ENCODE peak calls at places on chromosome 2, in eight cellular contexts. G is uterus, N is choroid plexus epithelial cell, X is heart right ventricle, F is AG10803, D is foreskin fibroblast, E is bronchial epithelial cell, A is IMR-90. R is an unnamed sample.

GRCh38 chr2:217653240-217653639 is 349.6 kb downstream of the TNS1 start:
- DNase-seq in G (peak; percentile 86), A (peak; percentile 89), X (no peak), D (peak; percentile 86), F (peak; percentile 95), N (peak; percentile 85), E (peak; percentile 84), R (peak; percentile 82)

GRCh38 chr2:66432801-66433694 is 1.9 kb upstream of the MEIS1 start:
- DNase-seq in F (peak; percentile 98), E (peak; percentile 88), D (peak; percentile 99), N (peak; percentile 97), X (peak; percentile 94), A (peak; percentile 98), G (peak; percentile 96), R (peak; percentile 98)

GRCh38 chr2:101479328-101479727 is 4.4 kb upstream of the RFX8 start:
- DNase-seq in D (peak; percentile 25), F (peak; percentile 12), N (no peak), A (peak; percentile 18), X (no peak), G (no peak), E (no peak), R (no peak)

GRCh38 chr2:127685410-127686110 is 10.2 kb upstream of the LIMS2 start:
- DNase-seq in X (no peak), N (no peak), D (no peak), A (no peak), F (no peak), G (no peak), E (no peak), R (no peak)

GRCh38 chr2:227860116-227860724 is 11.2 kb upstream of the DAW1 start:
- DNase-seq in E (no peak), F (no peak), D (no peak), N (no peak), G (no peak), A (no peak), X (no peak), R (no peak)

GRCh38 chr2:27309651-27310050 is 1.4 kb upstream of the UCN start:
- DNase-seq in D (no peak), G (no peak), A (no peak), X (no peak), E (no peak), N (no peak), F (no peak), R (no peak)

GRCh38 chr2:88967844-88968243 is 276.4 kb downstream of the RPIA start:
- DNase-seq in G (no peak), A (no peak), X (no peak), E (peak; percentile 75), D (no peak), F (peak; percentile 3), N (peak; percentile 20), R (peak; percentile 3)

GRCh38 chr2:136378712-136379595 is 261.0 kb upstream of the CXCR4 start:
- DNase-seq in X (peak; percentile 41), N (peak; percentile 69), F (peak; percentile 24), G (no peak), D (peak; percentile 8), A (peak; percentile 36), E (peak; percentile 53), R (peak; percentile 59)

GRCh38 chr2:224333631-224334030 is 68.3 kb downstream of the FAM124B start:
- DNase-seq in X (no peak), E (no peak), N (no peak), D (peak; percentile 65), F (peak; percentile 35), A (no peak), G (no peak), R (no peak)

GRCh38 chr2:5035134-5035533 is 657.0 kb upstream of the SOX11 start:
- DNase-seq in E (no peak), F (no peak), X (no peak), N (no peak), G (no peak), D (no peak), A (no peak), R (no peak)

GRCh38 chr2:190867182-190867581 is 13.4 kb upstream of the GLS start:
- DNase-seq in G (no peak), E (no peak), D (peak; percentile 64), A (peak; percentile 87), X (no peak), F (peak; percentile 79), N (peak; percentile 68), R (peak; percentile 58)

GRCh38 chr2:168439536-168439935 is 16.5 kb upstream of the CERS6 start:
- DNase-seq in D (peak; percentile 60), F (no peak), X (no peak), A (peak; percentile 8), N (peak; percentile 53), E (peak; percentile 39), G (no peak), R (peak; percentile 40)

GRCh38 chr2:108923736-108924443 is 65.1 kb downstream of the EDAR start:
- DNase-seq in E (no peak), N (no peak), A (no peak), X (no peak), F (no peak), D (no peak), G (no peak), R (no peak)

GRCh38 chr2:57575703-57576268 is 470.8 kb upstream of the VRK2 start:
- DNase-seq in E (peak; percentile 13), X (no peak), D (no peak), F (no peak), A (no peak), G (no peak), N (no peak), R (no peak)

GRCh38 chr2:238684362-238685326 is 163.2 kb upstream of the TWIST2 start:
- DNase-seq in G (peak; percentile 87), E (peak; percentile 99), F (peak; percentile 100), D (peak; percentile 99), N (peak; percentile 99), A (peak; percentile 99), X (no peak), R (peak; percentile 100)

GRCh38 chr2:86037141-86037794 is 68.4 kb downstream of the POLR1A start:
- DNase-seq in D (peak; percentile 97), X (peak; percentile 86), A (peak; percentile 92), G (peak; percentile 91), N (peak; percentile 89), F (peak; percentile 96), E (peak; percentile 68), R (peak; percentile 85)

GRCh38 chr2:3500326-3500899 is 18.9 kb downstream of the ADI1 start:
- DNase-seq in F (no peak), A (no peak), X (no peak), E (no peak), G (peak; percentile 10), N (no peak), D (no peak), R (no peak)

GRCh38 chr2:112085916-112086669 is 31.0 kb downstream of the TMEM87B start:
- DNase-seq in E (no peak), G (no peak), X (no peak), A (no peak), D (no peak), F (no peak), N (no peak), R (peak; percentile 13)

GRCh38 chr2:211455225-211455841 is 898.9 kb downstream of the CPS1 start:
- DNase-seq in F (peak; percentile 28), X (peak; percentile 5), G (no peak), E (peak; percentile 40), N (peak; percentile 66), A (peak; percentile 22), D (peak; percentile 46), R (peak; percentile 70)

GRCh38 chr2:226873051-226873620 is 37.3 kb downstream of the RHBDD1 start:
- DNase-seq in F (no peak), D (peak; percentile 47), G (no peak), A (peak; percentile 59), E (no peak), X (no peak), N (peak; percentile 37), R (peak; percentile 4)

GRCh38 chr2:205682239-205683021 is at the start of gene NRP2:
- DNase-seq in N (peak; percentile 91), X (peak; percentile 81), E (peak; percentile 67), A (peak; percentile 89), F (peak; percentile 84), G (peak; percentile 94), D (peak; percentile 91), R (peak; percentile 88)

DNA sequence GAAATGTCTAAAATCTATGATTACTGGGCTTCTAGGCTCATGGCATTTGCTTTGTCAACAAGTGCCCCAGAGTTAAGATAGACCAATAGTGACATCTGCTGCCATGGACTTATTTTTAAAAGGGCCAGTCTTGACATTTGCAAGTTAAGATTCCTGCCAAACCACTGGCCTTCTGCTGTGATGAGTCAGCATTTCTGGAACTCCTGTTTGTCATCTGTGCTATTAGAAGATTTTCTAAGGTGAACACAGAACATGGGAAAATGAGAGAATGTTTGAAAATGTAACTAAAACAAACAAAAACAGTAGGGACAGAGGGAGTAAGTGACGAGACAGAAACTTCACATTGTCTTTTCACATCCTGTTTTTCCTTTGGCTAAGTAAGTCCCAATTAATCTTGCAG is 93.7 kb upstream of the WDR75 start:
- DNase-seq in X (peak; percentile 33), D (peak; percentile 93), G (peak; percentile 28), A (peak; percentile 96), E (peak; percentile 82), N (peak; percentile 99), F (peak; percentile 98), R (peak; percentile 97)
- TF ChIP-seq CTCF in X (no peak), D (peak; percentile 26), G (peak; percentile 23), A (peak; percentile 65), E (peak; percentile 25), N (peak; percentile 53), F (peak; percentile 55), R (peak; percentile 4)

GRCh38 chr2:118856330-118856977 is 9.0 kb upstream of the EN1 start:
- DNase-seq in F (no peak), A (no peak), G (no peak), D (no peak), X (no peak), E (no peak), N (no peak), R (no peak)

GRCh38 chr2:118855451-118856279 is 8.2 kb upstream of the EN1 start:
- DNase-seq in G (peak; percentile 40), E (peak; percentile 27), X (peak; percentile 55), A (peak; percentile 52), N (peak; percentile 74), D (peak; percentile 88), F (peak; percentile 83), R (peak; percentile 77)

GRCh38 chr2:118853647-118854367 is 6.4 kb upstream of the EN1 start:
- DNase-seq in D (no peak), E (no peak), F (no peak), X (no peak), G (no peak), A (no peak), N (no peak), R (no peak)

GRCh38 chr2:118853129-118853640 is 5.7 kb upstream of the EN1 start:
- DNase-seq in D (no peak), X (no peak), G (no peak), A (no peak), E (no peak), F (no peak), N (no peak), R (no peak)

GRCh38 chr2:118854507-118855300 is 7.3 kb upstream of the EN1 start:
- DNase-seq in D (no peak), X (no peak), E (no peak), F (no peak), A (no peak), N (no peak), G (no peak), R (no peak)
- H3K4me3 ChIP-seq in D (no peak overlapping the region), X (no peak overlapping the region), E (no peak overlapping the region), F (peak overlapping the region; percentile 59), A (no peak overlapping the region), N (no peak overlapping the region), G (no peak overlapping the region), R (no peak overlapping the region)

GRCh38 chr2:73907840-73908452 is 15.1 kb downstream of the ACTG2 start:
- DNase-seq in G (no peak), E (peak; percentile 46), X (no peak), D (peak; percentile 61), N (peak; percentile 93), F (peak; percentile 5), A (peak; percentile 62), R (peak; percentile 32)
- TF ChIP-seq CTCF in G (no peak), E (peak; percentile 62), X (no peak), D (peak; percentile 13), N (peak; percentile 65), F (peak; percentile 17), A (peak; percentile 24), R (no peak)

GRCh38 chr2:80706951-80707350 is 402.4 kb upstream of the LRRTM1 start:
- DNase-seq in N (no peak), D (no peak), E (no peak), A (peak; percentile 0), F (no peak), G (no peak), X (no peak), R (no peak)
- H3K4me3 ChIP-seq in N (no peak overlapping the region), D (no peak overlapping the region), E (no peak overlapping the region), A (no peak overlapping the region), F (no peak overlapping the region), G (no peak overlapping the region), X (no peak overlapping the region), R (no peak overlapping the region)

R was measured in cardiac fibroblast.